ENCODE peak calls at places on chromosome X, in six cellular contexts. One of them, this sample, is unnamed.

GRCh38 chrX:88903989-88904718 is 157.1 kb downstream of the CPXCR1 start:
- DNase-seq in AG10803: no peak
- DNase-seq in mesothelial cell of epicardium: no peak
- DNase-seq in fibroblast of lung: no peak
- DNase-seq in Calu3: no peak
- DNase-seq in A549: no peak
- DNase-seq in this sample: no peak

GRCh38 chrX:23513121-23513520 is 154.2 kb upstream of the PRDX4 start:
- DNase-seq in Calu3: no peak
- DNase-seq in mesothelial cell of epicardium: no peak
- DNase-seq in fibroblast of lung: no peak
- DNase-seq in A549: no peak
- DNase-seq in AG10803: no peak
- DNase-seq in this sample: no peak

GRCh38 chrX:155767101-155767878 is 113.9 kb upstream of the VAMP7 start:
- DNase-seq in AG10803: peak; percentile 84
- DNase-seq in A549: peak; percentile 18
- DNase-seq in Calu3: peak; percentile 63
- DNase-seq in fibroblast of lung: peak; percentile 83
- DNase-seq in mesothelial cell of epicardium: no peak
- DNase-seq in this sample: no peak

GRCh38 chrX:336227-336626 is 17.6 kb upstream of the GTPBP6 start:
- DNase-seq in Calu3: no peak
- DNase-seq in fibroblast of lung: no peak
- DNase-seq in A549: no peak
- DNase-seq in AG10803: no peak
- DNase-seq in mesothelial cell of epicardium: no peak
- DNase-seq in this sample: no peak

GRCh38 chrX:95056901-95057300 is 1382.9 kb downstream of the FAM133A start:
- DNase-seq in AG10803: peak; percentile 35
- DNase-seq in Calu3: no peak
- DNase-seq in mesothelial cell of epicardium: no peak
- DNase-seq in fibroblast of lung: peak; percentile 9
- DNase-seq in A549: no peak
- DNase-seq in this sample: no peak

GRCh38 chrX:136214551-136214950 is 36.6 kb downstream of the MAP7D3 start:
- DNase-seq in AG10803: peak; percentile 90
- DNase-seq in Calu3: peak; percentile 26
- DNase-seq in A549: no peak
- DNase-seq in mesothelial cell of epicardium: no peak
- DNase-seq in fibroblast of lung: peak; percentile 66
- DNase-seq in this sample: no peak

GRCh38 chrX:24498975-24499374 is 33.9 kb downstream of the PDK3 start:
- DNase-seq in A549: peak; percentile 25
- DNase-seq in Calu3: no peak
- DNase-seq in fibroblast of lung: peak; percentile 15
- DNase-seq in mesothelial cell of epicardium: no peak
- DNase-seq in AG10803: peak; percentile 2
- DNase-seq in this sample: no peak

GRCh38 chrX:52576946-52577345 is 60.1 kb upstream of the XAGE1B start:
- DNase-seq in AG10803: no peak
- DNase-seq in mesothelial cell of epicardium: no peak
- DNase-seq in fibroblast of lung: no peak
- DNase-seq in Calu3: no peak
- DNase-seq in A549: no peak
- DNase-seq in this sample: no peak

GRCh38 chrX:55907968-55908607 is 190.5 kb downstream of the RRAGB start:
- DNase-seq in fibroblast of lung: peak; percentile 33
- DNase-seq in Calu3: peak; percentile 83
- DNase-seq in AG10803: peak; percentile 42
- DNase-seq in A549: no peak
- DNase-seq in mesothelial cell of epicardium: peak; percentile 30
- DNase-seq in this sample: peak; percentile 34

GRCh38 chrX:68838571-68838910 is 9.7 kb downstream of the EFNB1 start:
- DNase-seq in mesothelial cell of epicardium: peak; percentile 9
- DNase-seq in fibroblast of lung: no peak
- DNase-seq in Calu3: no peak
- DNase-seq in A549: no peak
- DNase-seq in AG10803: no peak
- DNase-seq in this sample: no peak

GRCh38 chrX:20861113-20861512 is 513.1 kb upstream of the CNKSR2 start:
- DNase-seq in mesothelial cell of epicardium: no peak
- DNase-seq in Calu3: no peak
- DNase-seq in fibroblast of lung: no peak
- DNase-seq in A549: no peak
- DNase-seq in AG10803: no peak
- DNase-seq in this sample: no peak

GRCh38 chrX:70476934-70477733 is 32.5 kb downstream of the DLG3 start:
- DNase-seq in AG10803: peak; percentile 26
- DNase-seq in Calu3: peak; percentile 83
- DNase-seq in mesothelial cell of epicardium: no peak
- DNase-seq in A549: peak; percentile 28
- DNase-seq in fibroblast of lung: peak; percentile 61
- DNase-seq in this sample: no peak

GRCh38 chrX:53918697-53919096 is 125.6 kb downstream of the PHF8 start:
- DNase-seq in Calu3: no peak
- DNase-seq in mesothelial cell of epicardium: no peak
- DNase-seq in AG10803: no peak
- DNase-seq in fibroblast of lung: no peak
- DNase-seq in A549: no peak
- DNase-seq in this sample: no peak

GRCh38 chrX:111180750-111181240 is 84.8 kb downstream of the PAK3 start:
- DNase-seq in Calu3: no peak
- DNase-seq in A549: no peak
- DNase-seq in mesothelial cell of epicardium: no peak
- DNase-seq in fibroblast of lung: no peak
- DNase-seq in AG10803: no peak
- DNase-seq in this sample: no peak

DNA sequence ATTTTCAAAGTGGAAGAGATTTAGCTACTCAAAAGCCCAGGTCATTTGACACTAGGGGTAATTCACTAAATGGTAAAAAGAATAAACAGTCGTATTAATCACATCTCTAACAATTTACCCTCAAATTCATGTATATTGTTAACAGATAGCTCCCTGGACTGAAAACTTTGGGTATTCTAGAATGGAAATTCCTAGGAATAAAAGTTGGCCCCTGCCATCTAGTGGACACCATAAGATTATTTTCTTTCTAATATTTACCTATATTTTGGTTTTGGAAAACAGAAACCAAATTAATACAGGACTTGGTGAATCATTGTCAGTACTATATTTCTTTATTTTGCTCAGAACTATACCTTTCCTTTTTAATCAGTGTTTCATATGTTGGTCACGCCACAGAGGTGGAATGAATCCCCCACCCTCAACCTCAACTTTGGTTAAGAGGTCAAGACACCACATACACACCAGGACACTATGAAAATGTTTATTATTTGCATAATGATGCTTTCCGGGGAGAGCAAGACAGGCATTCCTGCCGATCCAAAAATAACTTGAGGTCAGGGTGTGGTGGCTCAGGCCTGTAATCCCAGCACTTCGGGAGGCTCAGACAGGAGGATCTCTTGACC is 96.2 kb upstream of the APOOL start:
- DNase-seq in A549: no peak
- DNase-seq in mesothelial cell of epicardium: no peak
- DNase-seq in Calu3: no peak
- DNase-seq in AG10803: peak; percentile 5
- DNase-seq in fibroblast of lung: peak; percentile 36
- DNase-seq in this sample: no peak
- TF ChIP-seq CTCF in A549: no peak
- TF ChIP-seq CTCF in mesothelial cell of epicardium: no peak
- TF ChIP-seq CTCF in Calu3: no peak
- TF ChIP-seq CTCF in AG10803: peak; percentile 38
- TF ChIP-seq CTCF in fibroblast of lung: peak; percentile 26
- TF ChIP-seq CTCF in this sample: no peak

GRCh38 chrX:49177338-49177833 is 5.7 kb downstream of the PLP2 start:
- DNase-seq in Calu3: peak; percentile 21
- DNase-seq in A549: no peak
- DNase-seq in fibroblast of lung: no peak
- DNase-seq in AG10803: no peak
- DNase-seq in mesothelial cell of epicardium: no peak
- DNase-seq in this sample: no peak
- TF ChIP-seq CTCF in Calu3: no peak
- TF ChIP-seq CTCF in A549: peak; percentile 11
- TF ChIP-seq CTCF in fibroblast of lung: no peak
- TF ChIP-seq CTCF in AG10803: no peak
- TF ChIP-seq CTCF in mesothelial cell of epicardium: no peak
- TF ChIP-seq CTCF in this sample: no peak

DNA sequence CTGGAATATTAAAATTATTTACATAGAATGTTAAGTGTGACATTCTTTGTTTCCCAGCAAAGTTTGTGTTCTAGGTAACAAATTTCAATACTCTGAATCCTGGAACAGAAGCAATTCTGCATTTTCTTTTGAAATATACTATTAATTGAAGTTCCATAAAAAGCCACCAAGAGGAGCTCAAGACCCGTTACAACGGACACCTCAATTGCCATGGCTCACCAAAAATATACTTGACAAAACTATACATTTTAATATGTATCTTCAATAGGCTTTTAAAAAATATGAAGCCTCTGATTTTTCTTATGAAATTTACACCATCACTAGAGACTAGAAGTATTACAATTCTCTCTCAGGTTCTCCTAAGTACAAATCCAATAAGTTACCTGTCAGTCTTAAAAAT is 111.4 kb downstream of the NYX start:
- DNase-seq in fibroblast of lung: peak; percentile 51
- DNase-seq in AG10803: peak; percentile 20
- DNase-seq in Calu3: no peak
- DNase-seq in mesothelial cell of epicardium: no peak
- DNase-seq in A549: peak; percentile 14
- DNase-seq in this sample: no peak
- TF ChIP-seq CTCF in fibroblast of lung: peak; percentile 45
- TF ChIP-seq CTCF in AG10803: peak; percentile 49
- TF ChIP-seq CTCF in Calu3: no peak
- TF ChIP-seq CTCF in mesothelial cell of epicardium: no peak
- TF ChIP-seq CTCF in A549: peak; percentile 65
- TF ChIP-seq CTCF in this sample: no peak

GRCh38 chrX:153438522-153438921 is 7.3 kb downstream of the TREX2 start:
- DNase-seq in A549: no peak
- DNase-seq in AG10803: peak; percentile 9
- DNase-seq in Calu3: no peak
- DNase-seq in mesothelial cell of epicardium: no peak
- DNase-seq in fibroblast of lung: no peak
- DNase-seq in this sample: no peak
- TF ChIP-seq CTCF in A549: peak; percentile 27
- TF ChIP-seq CTCF in AG10803: peak; percentile 50
- TF ChIP-seq CTCF in Calu3: no peak
- TF ChIP-seq CTCF in mesothelial cell of epicardium: no peak
- TF ChIP-seq CTCF in fibroblast of lung: no peak
- TF ChIP-seq CTCF in this sample: no peak

DNA sequence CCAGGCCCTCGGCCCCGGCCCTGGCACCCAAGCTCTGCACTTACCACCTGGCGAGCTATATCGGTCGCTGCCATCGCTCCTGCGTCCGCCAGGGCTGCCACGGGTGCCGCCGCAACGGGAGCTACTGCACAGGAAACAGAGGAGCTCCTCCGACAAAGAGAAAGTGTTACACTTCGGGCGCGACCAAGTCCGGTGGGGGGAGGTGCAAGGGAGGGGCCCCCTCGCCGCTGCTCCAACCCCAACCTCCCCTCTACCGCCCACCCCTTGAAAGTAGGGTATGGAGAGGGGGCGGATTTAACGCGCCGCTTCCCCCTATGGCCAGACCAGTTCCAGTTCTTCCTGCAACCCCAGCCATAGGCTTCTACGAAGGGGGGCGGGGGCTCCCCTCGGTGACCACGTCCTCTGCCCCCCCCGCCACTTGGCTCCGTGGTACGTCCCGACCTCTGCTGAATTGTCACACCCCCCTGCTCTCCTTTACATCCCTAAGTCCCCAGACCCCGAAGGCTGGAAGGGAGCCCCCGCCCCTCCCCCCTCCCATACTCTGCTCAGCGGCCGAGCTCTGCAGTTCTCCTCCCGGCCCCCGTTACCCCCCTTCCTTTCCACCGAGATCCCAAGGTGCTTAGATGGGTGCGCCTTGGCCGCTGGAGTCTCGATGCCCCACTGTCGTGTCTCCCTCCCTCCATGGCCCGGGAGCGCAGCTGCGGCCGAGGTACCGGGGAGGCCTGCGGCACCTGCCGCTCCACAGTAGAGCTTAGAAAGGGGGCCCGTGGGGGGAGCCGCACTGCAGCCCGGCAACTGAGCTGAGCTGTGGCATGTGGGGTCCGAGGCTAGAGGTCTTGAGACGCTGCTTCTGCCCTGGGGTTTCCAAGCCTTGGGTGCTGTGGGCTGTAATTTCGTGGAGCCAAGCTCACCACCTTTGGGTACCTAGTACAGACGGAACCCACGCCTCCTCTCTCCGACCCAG is at the start of gene SEPTIN6:
- DNase-seq in A549: peak; percentile 49
- DNase-seq in Calu3: peak; percentile 65
- DNase-seq in mesothelial cell of epicardium: peak; percentile 42
- DNase-seq in fibroblast of lung: peak; percentile 58
- DNase-seq in AG10803: peak; percentile 64
- DNase-seq in this sample: peak; percentile 70
- TF ChIP-seq CTCF in A549: no peak
- TF ChIP-seq CTCF in Calu3: peak; percentile 24
- TF ChIP-seq CTCF in mesothelial cell of epicardium: no peak
- TF ChIP-seq CTCF in fibroblast of lung: no peak
- TF ChIP-seq CTCF in AG10803: no peak
- TF ChIP-seq CTCF in this sample: no peak

GRCh38 chrX:141936080-141936479 is 32.4 kb downstream of the MAGEC1 start:
- DNase-seq in mesothelial cell of epicardium: no peak
- DNase-seq in Calu3: no peak
- DNase-seq in A549: no peak
- DNase-seq in AG10803: no peak
- DNase-seq in fibroblast of lung: peak; percentile 25
- DNase-seq in this sample: no peak
- TF ChIP-seq CTCF in mesothelial cell of epicardium: no peak
- TF ChIP-seq CTCF in Calu3: no peak
- TF ChIP-seq CTCF in A549: peak; percentile 16
- TF ChIP-seq CTCF in AG10803: no peak
- TF ChIP-seq CTCF in fibroblast of lung: peak; percentile 40
- TF ChIP-seq CTCF in this sample: no peak

DNA sequence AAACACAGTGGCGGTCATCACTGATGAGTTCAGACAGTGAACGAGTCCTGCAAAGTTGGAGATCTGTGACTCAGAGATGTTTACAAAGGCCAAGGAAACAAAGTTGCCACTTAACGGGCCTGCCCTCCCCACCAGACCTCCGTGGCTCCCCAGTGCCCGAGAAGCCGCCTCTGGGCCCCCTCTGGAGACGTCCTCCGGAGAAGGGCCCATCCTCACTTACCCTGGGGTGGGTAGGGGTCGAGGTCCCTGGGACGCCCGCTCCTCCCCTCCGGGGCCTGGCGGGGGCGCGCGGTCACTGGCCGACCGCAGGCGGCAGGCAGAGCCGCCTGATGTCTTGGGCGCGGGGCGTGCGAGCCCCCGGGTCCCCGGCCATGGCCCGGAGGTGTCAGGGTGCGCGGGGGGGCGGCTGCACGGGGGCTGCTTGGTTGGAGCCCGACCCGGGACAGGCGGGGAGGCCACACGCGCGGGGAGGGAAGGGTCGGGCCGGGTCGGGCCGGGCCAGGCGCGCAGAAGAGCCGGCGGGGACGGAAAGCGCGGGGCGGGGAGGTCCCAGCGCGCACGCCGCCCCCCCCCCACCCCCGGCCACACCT is 590 bp downstream of the DHRSX start:
- DNase-seq in A549: peak; percentile 62
- DNase-seq in AG10803: peak; percentile 64
- DNase-seq in Calu3: peak; percentile 29
- DNase-seq in fibroblast of lung: peak; percentile 57
- DNase-seq in mesothelial cell of epicardium: no peak
- DNase-seq in this sample: peak; percentile 51
- TF ChIP-seq CTCF in A549: peak; percentile 21
- TF ChIP-seq CTCF in AG10803: no peak
- TF ChIP-seq CTCF in Calu3: no peak
- TF ChIP-seq CTCF in fibroblast of lung: no peak
- TF ChIP-seq CTCF in mesothelial cell of epicardium: no peak
- TF ChIP-seq CTCF in this sample: no peak